ENCODE peak calls at places on chromosomes 5 and 9, in six cellular contexts. One of them, this sample, is unnamed.

GRCh38 chr5:65790371-65791163 is 68.6 kb downstream of the NLN start:
- DNase-seq in psoas muscle: no peak
- DNase-seq in naive thymus-derived CD8-positive, alpha-beta T cell: no peak
- DNase-seq in kidney glomerular epithelial cell: no peak
- DNase-seq in ELR: no peak
- DNase-seq in activated effector memory CD4-positive, alpha-beta T cell treated with anti-CD3 and anti-CD28 coated beads, Interleukin-2, amount 50 U/mL, for 16 hours: peak
- DNase-seq in this sample: no peak

GRCh38 chr5:96876292-96876850 is at the start of gene ERAP2:
- DNase-seq in kidney glomerular epithelial cell: peak
- DNase-seq in ELR: peak
- DNase-seq in naive thymus-derived CD8-positive, alpha-beta T cell: peak
- DNase-seq in psoas muscle: no peak
- DNase-seq in activated effector memory CD4-positive, alpha-beta T cell treated with anti-CD3 and anti-CD28 coated beads, Interleukin-2, amount 50 U/mL, for 16 hours: no peak
- DNase-seq in this sample: no peak

GRCh38 chr9:82586918-82587356 is 476.0 kb downstream of the RASEF start:
- DNase-seq in naive thymus-derived CD8-positive, alpha-beta T cell: no peak
- DNase-seq in kidney glomerular epithelial cell: no peak
- DNase-seq in psoas muscle: no peak
- DNase-seq in ELR: no peak
- DNase-seq in activated effector memory CD4-positive, alpha-beta T cell treated with anti-CD3 and anti-CD28 coated beads, Interleukin-2, amount 50 U/mL, for 16 hours: no peak
- DNase-seq in this sample: no peak

GRCh38 chr9:100474082-100474949 is 1.4 kb downstream of the TMEFF1 start:
- DNase-seq in kidney glomerular epithelial cell: no peak
- DNase-seq in activated effector memory CD4-positive, alpha-beta T cell treated with anti-CD3 and anti-CD28 coated beads, Interleukin-2, amount 50 U/mL, for 16 hours: no peak
- DNase-seq in ELR: peak
- DNase-seq in psoas muscle: no peak
- DNase-seq in naive thymus-derived CD8-positive, alpha-beta T cell: no peak
- DNase-seq in this sample: peak

GRCh38 chr9:92638621-92639101 is 31.3 kb downstream of the IPPK start:
- DNase-seq in kidney glomerular epithelial cell: no peak
- DNase-seq in activated effector memory CD4-positive, alpha-beta T cell treated with anti-CD3 and anti-CD28 coated beads, Interleukin-2, amount 50 U/mL, for 16 hours: no peak
- DNase-seq in naive thymus-derived CD8-positive, alpha-beta T cell: no peak
- DNase-seq in psoas muscle: no peak
- DNase-seq in ELR: no peak
- DNase-seq in this sample: peak

GRCh38 chr9:91676042-91676441 is 252.4 kb upstream of the NFIL3 start:
- DNase-seq in kidney glomerular epithelial cell: no peak
- DNase-seq in naive thymus-derived CD8-positive, alpha-beta T cell: no peak
- DNase-seq in ELR: peak
- DNase-seq in psoas muscle: no peak
- DNase-seq in activated effector memory CD4-positive, alpha-beta T cell treated with anti-CD3 and anti-CD28 coated beads, Interleukin-2, amount 50 U/mL, for 16 hours: no peak
- DNase-seq in this sample: no peak

GRCh38 chr9:98998441-98999151 is 54.9 kb downstream of the COL15A1 start:
- DNase-seq in psoas muscle: peak
- DNase-seq in activated effector memory CD4-positive, alpha-beta T cell treated with anti-CD3 and anti-CD28 coated beads, Interleukin-2, amount 50 U/mL, for 16 hours: peak
- DNase-seq in kidney glomerular epithelial cell: no peak
- DNase-seq in ELR: peak
- DNase-seq in naive thymus-derived CD8-positive, alpha-beta T cell: peak
- DNase-seq in this sample: peak

GRCh38 chr5:151911011-151911410 is 13.6 kb downstream of the GLRA1 start:
- DNase-seq in kidney glomerular epithelial cell: no peak
- DNase-seq in activated effector memory CD4-positive, alpha-beta T cell treated with anti-CD3 and anti-CD28 coated beads, Interleukin-2, amount 50 U/mL, for 16 hours: no peak
- DNase-seq in ELR: no peak
- DNase-seq in psoas muscle: no peak
- DNase-seq in naive thymus-derived CD8-positive, alpha-beta T cell: no peak
- DNase-seq in this sample: no peak

GRCh38 chr5:137022043-137022442 is 477.1 kb downstream of the SPOCK1 start:
- DNase-seq in naive thymus-derived CD8-positive, alpha-beta T cell: no peak
- DNase-seq in kidney glomerular epithelial cell: no peak
- DNase-seq in activated effector memory CD4-positive, alpha-beta T cell treated with anti-CD3 and anti-CD28 coated beads, Interleukin-2, amount 50 U/mL, for 16 hours: no peak
- DNase-seq in psoas muscle: no peak
- DNase-seq in ELR: no peak
- DNase-seq in this sample: no peak

GRCh38 chr9:18327106-18327505 is 146.8 kb upstream of the ADAMTSL1 start:
- DNase-seq in psoas muscle: no peak
- DNase-seq in naive thymus-derived CD8-positive, alpha-beta T cell: no peak
- DNase-seq in ELR: peak
- DNase-seq in activated effector memory CD4-positive, alpha-beta T cell treated with anti-CD3 and anti-CD28 coated beads, Interleukin-2, amount 50 U/mL, for 16 hours: no peak
- DNase-seq in kidney glomerular epithelial cell: no peak
- DNase-seq in this sample: no peak

GRCh38 chr9:20513126-20513913 is 109.0 kb downstream of the MLLT3 start:
- DNase-seq in activated effector memory CD4-positive, alpha-beta T cell treated with anti-CD3 and anti-CD28 coated beads, Interleukin-2, amount 50 U/mL, for 16 hours: no peak
- DNase-seq in naive thymus-derived CD8-positive, alpha-beta T cell: no peak
- DNase-seq in ELR: peak
- DNase-seq in kidney glomerular epithelial cell: no peak
- DNase-seq in psoas muscle: no peak
- DNase-seq in this sample: no peak

GRCh38 chr9:438961-439768 is 224.5 kb downstream of the DOCK8 start:
- DNase-seq in activated effector memory CD4-positive, alpha-beta T cell treated with anti-CD3 and anti-CD28 coated beads, Interleukin-2, amount 50 U/mL, for 16 hours: no peak
- DNase-seq in psoas muscle: peak
- DNase-seq in naive thymus-derived CD8-positive, alpha-beta T cell: no peak
- DNase-seq in kidney glomerular epithelial cell: peak
- DNase-seq in ELR: no peak
- DNase-seq in this sample: no peak

GRCh38 chr5:141941779-141942178 is 16.2 kb downstream of the PCDH12 start:
- DNase-seq in kidney glomerular epithelial cell: no peak
- DNase-seq in activated effector memory CD4-positive, alpha-beta T cell treated with anti-CD3 and anti-CD28 coated beads, Interleukin-2, amount 50 U/mL, for 16 hours: no peak
- DNase-seq in ELR: no peak
- DNase-seq in naive thymus-derived CD8-positive, alpha-beta T cell: no peak
- DNase-seq in psoas muscle: no peak
- DNase-seq in this sample: no peak

GRCh38 chr9:22157831-22158230 is 148.7 kb upstream of the CDKN2B start:
- DNase-seq in activated effector memory CD4-positive, alpha-beta T cell treated with anti-CD3 and anti-CD28 coated beads, Interleukin-2, amount 50 U/mL, for 16 hours: no peak
- DNase-seq in naive thymus-derived CD8-positive, alpha-beta T cell: no peak
- DNase-seq in kidney glomerular epithelial cell: no peak
- DNase-seq in ELR: no peak
- DNase-seq in psoas muscle: no peak
- DNase-seq in this sample: no peak

GRCh38 chr5:141636413-141637265 is at the start of the genes HDAC3 and RELL2:
- DNase-seq in kidney glomerular epithelial cell: peak
- DNase-seq in naive thymus-derived CD8-positive, alpha-beta T cell: peak
- DNase-seq in ELR: peak
- DNase-seq in activated effector memory CD4-positive, alpha-beta T cell treated with anti-CD3 and anti-CD28 coated beads, Interleukin-2, amount 50 U/mL, for 16 hours: peak
- DNase-seq in psoas muscle: peak
- DNase-seq in this sample: peak

GRCh38 chr9:115276621-115277020 is 158.7 kb upstream of the TNC start:
- DNase-seq in naive thymus-derived CD8-positive, alpha-beta T cell: no peak
- DNase-seq in kidney glomerular epithelial cell: peak
- DNase-seq in activated effector memory CD4-positive, alpha-beta T cell treated with anti-CD3 and anti-CD28 coated beads, Interleukin-2, amount 50 U/mL, for 16 hours: no peak
- DNase-seq in psoas muscle: no peak
- DNase-seq in ELR: peak
- DNase-seq in this sample: no peak

GRCh38 chr9:92671323-92671722 is 1.4 kb upstream of the IPPK start:
- DNase-seq in psoas muscle: no peak
- DNase-seq in kidney glomerular epithelial cell: no peak
- DNase-seq in activated effector memory CD4-positive, alpha-beta T cell treated with anti-CD3 and anti-CD28 coated beads, Interleukin-2, amount 50 U/mL, for 16 hours: peak
- DNase-seq in ELR: peak
- DNase-seq in naive thymus-derived CD8-positive, alpha-beta T cell: no peak
- DNase-seq in this sample: peak

GRCh38 chr5:139207302-139208000 is 9.3 kb upstream of the SIL1 start:
- DNase-seq in activated effector memory CD4-positive, alpha-beta T cell treated with anti-CD3 and anti-CD28 coated beads, Interleukin-2, amount 50 U/mL, for 16 hours: no peak
- DNase-seq in ELR: no peak
- DNase-seq in kidney glomerular epithelial cell: no peak
- DNase-seq in naive thymus-derived CD8-positive, alpha-beta T cell: no peak
- DNase-seq in psoas muscle: no peak
- DNase-seq in this sample: no peak

GRCh38 chr5:112996830-112997374 is 20.3 kb downstream of the DCP2 start:
- DNase-seq in naive thymus-derived CD8-positive, alpha-beta T cell: no peak
- DNase-seq in activated effector memory CD4-positive, alpha-beta T cell treated with anti-CD3 and anti-CD28 coated beads, Interleukin-2, amount 50 U/mL, for 16 hours: no peak
- DNase-seq in psoas muscle: no peak
- DNase-seq in ELR: peak
- DNase-seq in kidney glomerular epithelial cell: no peak
- DNase-seq in this sample: no peak

GRCh38 chr9:115036691-115037090 is 81.3 kb downstream of the TNC start:
- DNase-seq in kidney glomerular epithelial cell: no peak
- DNase-seq in activated effector memory CD4-positive, alpha-beta T cell treated with anti-CD3 and anti-CD28 coated beads, Interleukin-2, amount 50 U/mL, for 16 hours: no peak
- DNase-seq in psoas muscle: no peak
- DNase-seq in ELR: no peak
- DNase-seq in naive thymus-derived CD8-positive, alpha-beta T cell: no peak
- DNase-seq in this sample: no peak

GRCh38 chr9:132663120-132663519 is 6.7 kb downstream of the DDX31 start:
- DNase-seq in psoas muscle: no peak
- DNase-seq in ELR: no peak
- DNase-seq in activated effector memory CD4-positive, alpha-beta T cell treated with anti-CD3 and anti-CD28 coated beads, Interleukin-2, amount 50 U/mL, for 16 hours: no peak
- DNase-seq in kidney glomerular epithelial cell: no peak
- DNase-seq in naive thymus-derived CD8-positive, alpha-beta T cell: no peak
- DNase-seq in this sample: no peak

GRCh38 chr5:96902876-96903275 is 26.6 kb downstream of the ERAP2 start:
- DNase-seq in kidney glomerular epithelial cell: no peak
- DNase-seq in naive thymus-derived CD8-positive, alpha-beta T cell: no peak
- DNase-seq in ELR: peak
- DNase-seq in activated effector memory CD4-positive, alpha-beta T cell treated with anti-CD3 and anti-CD28 coated beads, Interleukin-2, amount 50 U/mL, for 16 hours: no peak
- DNase-seq in psoas muscle: no peak
- DNase-seq in this sample: no peak

GRCh38 chr5:88680253-88681132 is 202.5 kb downstream of the MEF2C start:
- DNase-seq in psoas muscle: peak
- DNase-seq in kidney glomerular epithelial cell: peak
- DNase-seq in naive thymus-derived CD8-positive, alpha-beta T cell: peak
- DNase-seq in activated effector memory CD4-positive, alpha-beta T cell treated with anti-CD3 and anti-CD28 coated beads, Interleukin-2, amount 50 U/mL, for 16 hours: peak
- DNase-seq in ELR: peak
- DNase-seq in this sample: peak

GRCh38 chr5:172421-172820 is 18.9 kb upstream of the LRRC14B start:
- DNase-seq in ELR: no peak
- DNase-seq in naive thymus-derived CD8-positive, alpha-beta T cell: no peak
- DNase-seq in activated effector memory CD4-positive, alpha-beta T cell treated with anti-CD3 and anti-CD28 coated beads, Interleukin-2, amount 50 U/mL, for 16 hours: peak
- DNase-seq in psoas muscle: peak
- DNase-seq in kidney glomerular epithelial cell: no peak
- DNase-seq in this sample: no peak

GRCh38 chr5:83197326-83197725 is 120.0 kb downstream of the XRCC4 start:
- DNase-seq in ELR: no peak
- DNase-seq in naive thymus-derived CD8-positive, alpha-beta T cell: no peak
- DNase-seq in psoas muscle: no peak
- DNase-seq in kidney glomerular epithelial cell: no peak
- DNase-seq in activated effector memory CD4-positive, alpha-beta T cell treated with anti-CD3 and anti-CD28 coated beads, Interleukin-2, amount 50 U/mL, for 16 hours: no peak
- DNase-seq in this sample: no peak

GRCh38 chr9:2967779-2968178 is 123.9 kb upstream of the PUM3 start:
- DNase-seq in ELR: peak
- DNase-seq in naive thymus-derived CD8-positive, alpha-beta T cell: no peak
- DNase-seq in kidney glomerular epithelial cell: no peak
- DNase-seq in activated effector memory CD4-positive, alpha-beta T cell treated with anti-CD3 and anti-CD28 coated beads, Interleukin-2, amount 50 U/mL, for 16 hours: no peak
- DNase-seq in psoas muscle: no peak
- DNase-seq in this sample: no peak

GRCh38 chr9:99371376-99371775 is 149.3 kb downstream of the SEC61B start:
- DNase-seq in psoas muscle: no peak
- DNase-seq in ELR: no peak
- DNase-seq in kidney glomerular epithelial cell: no peak
- DNase-seq in activated effector memory CD4-positive, alpha-beta T cell treated with anti-CD3 and anti-CD28 coated beads, Interleukin-2, amount 50 U/mL, for 16 hours: no peak
- DNase-seq in naive thymus-derived CD8-positive, alpha-beta T cell: no peak
- DNase-seq in this sample: no peak

GRCh38 chr5:146877783-146878470 is 630 bp downstream of the PPP2R2B start:
- DNase-seq in psoas muscle: peak
- DNase-seq in naive thymus-derived CD8-positive, alpha-beta T cell: peak
- DNase-seq in ELR: no peak
- DNase-seq in activated effector memory CD4-positive, alpha-beta T cell treated with anti-CD3 and anti-CD28 coated beads, Interleukin-2, amount 50 U/mL, for 16 hours: peak
- DNase-seq in kidney glomerular epithelial cell: peak
- DNase-seq in this sample: no peak

GRCh38 chr5:54993318-54993717 is 7.9 kb upstream of the ESM1 start:
- DNase-seq in activated effector memory CD4-positive, alpha-beta T cell treated with anti-CD3 and anti-CD28 coated beads, Interleukin-2, amount 50 U/mL, for 16 hours: no peak
- DNase-seq in kidney glomerular epithelial cell: no peak
- DNase-seq in ELR: no peak
- DNase-seq in naive thymus-derived CD8-positive, alpha-beta T cell: no peak
- DNase-seq in psoas muscle: no peak
- DNase-seq in this sample: no peak

GRCh38 chr5:131110256-131110594 is 54.8 kb downstream of the HINT1 start:
- DNase-seq in psoas muscle: no peak
- DNase-seq in activated effector memory CD4-positive, alpha-beta T cell treated with anti-CD3 and anti-CD28 coated beads, Interleukin-2, amount 50 U/mL, for 16 hours: no peak
- DNase-seq in kidney glomerular epithelial cell: no peak
- DNase-seq in ELR: no peak
- DNase-seq in naive thymus-derived CD8-positive, alpha-beta T cell: no peak
- DNase-seq in this sample: no peak

GRCh38 chr5:158701406-158702177 is 398.1 kb downstream of the EBF1 start:
- DNase-seq in naive thymus-derived CD8-positive, alpha-beta T cell: no peak
- DNase-seq in kidney glomerular epithelial cell: peak
- DNase-seq in activated effector memory CD4-positive, alpha-beta T cell treated with anti-CD3 and anti-CD28 coated beads, Interleukin-2, amount 50 U/mL, for 16 hours: no peak
- DNase-seq in ELR: peak
- DNase-seq in psoas muscle: no peak
- DNase-seq in this sample: no peak

GRCh38 chr9:17813798-17814197 is 234.9 kb downstream of the SH3GL2 start:
- DNase-seq in kidney glomerular epithelial cell: no peak
- DNase-seq in ELR: no peak
- DNase-seq in psoas muscle: no peak
- DNase-seq in activated effector memory CD4-positive, alpha-beta T cell treated with anti-CD3 and anti-CD28 coated beads, Interleukin-2, amount 50 U/mL, for 16 hours: no peak
- DNase-seq in naive thymus-derived CD8-positive, alpha-beta T cell: no peak
- DNase-seq in this sample: no peak

GRCh38 chr5:135332519-135333150 is 66.4 kb downstream of the MACROH2A1 start:
- DNase-seq in psoas muscle: no peak
- DNase-seq in ELR: peak
- DNase-seq in kidney glomerular epithelial cell: peak
- DNase-seq in activated effector memory CD4-positive, alpha-beta T cell treated with anti-CD3 and anti-CD28 coated beads, Interleukin-2, amount 50 U/mL, for 16 hours: no peak
- DNase-seq in naive thymus-derived CD8-positive, alpha-beta T cell: peak
- DNase-seq in this sample: no peak

GRCh38 chr9:133114451-133114885 is 6.6 kb downstream of the RALGDS start:
- DNase-seq in naive thymus-derived CD8-positive, alpha-beta T cell: no peak
- DNase-seq in ELR: peak
- DNase-seq in activated effector memory CD4-positive, alpha-beta T cell treated with anti-CD3 and anti-CD28 coated beads, Interleukin-2, amount 50 U/mL, for 16 hours: no peak
- DNase-seq in kidney glomerular epithelial cell: no peak
- DNase-seq in psoas muscle: peak
- DNase-seq in this sample: no peak

GRCh38 chr9:122056484-122056883 is 36.6 kb downstream of the TTLL11 start:
- DNase-seq in activated effector memory CD4-positive, alpha-beta T cell treated with anti-CD3 and anti-CD28 coated beads, Interleukin-2, amount 50 U/mL, for 16 hours: no peak
- DNase-seq in ELR: peak
- DNase-seq in psoas muscle: no peak
- DNase-seq in naive thymus-derived CD8-positive, alpha-beta T cell: no peak
- DNase-seq in kidney glomerular epithelial cell: no peak
- DNase-seq in this sample: no peak

GRCh38 chr9:89743576-89744254 is 138.9 kb downstream of the GADD45G start:
- DNase-seq in activated effector memory CD4-positive, alpha-beta T cell treated with anti-CD3 and anti-CD28 coated beads, Interleukin-2, amount 50 U/mL, for 16 hours: peak
- DNase-seq in kidney glomerular epithelial cell: no peak
- DNase-seq in psoas muscle: no peak
- DNase-seq in naive thymus-derived CD8-positive, alpha-beta T cell: peak
- DNase-seq in ELR: no peak
- DNase-seq in this sample: no peak

GRCh38 chr9:129558551-129559505 is 62.1 kb downstream of the C9orf50 start:
- DNase-seq in naive thymus-derived CD8-positive, alpha-beta T cell: no peak
- DNase-seq in ELR: no peak
- DNase-seq in kidney glomerular epithelial cell: peak
- DNase-seq in activated effector memory CD4-positive, alpha-beta T cell treated with anti-CD3 and anti-CD28 coated beads, Interleukin-2, amount 50 U/mL, for 16 hours: no peak
- DNase-seq in psoas muscle: no peak
- DNase-seq in this sample: no peak

GRCh38 chr5:66739923-66740322 is 143.7 kb downstream of the MAST4 start:
- DNase-seq in naive thymus-derived CD8-positive, alpha-beta T cell: no peak
- DNase-seq in activated effector memory CD4-positive, alpha-beta T cell treated with anti-CD3 and anti-CD28 coated beads, Interleukin-2, amount 50 U/mL, for 16 hours: no peak
- DNase-seq in psoas muscle: no peak
- DNase-seq in kidney glomerular epithelial cell: no peak
- DNase-seq in ELR: no peak
- DNase-seq in this sample: no peak

GRCh38 chr5:141441571-141442170 is 11.4 kb downstream of the PCDHGA12 start:
- DNase-seq in kidney glomerular epithelial cell: no peak
- DNase-seq in naive thymus-derived CD8-positive, alpha-beta T cell: no peak
- DNase-seq in ELR: no peak
- DNase-seq in psoas muscle: no peak
- DNase-seq in activated effector memory CD4-positive, alpha-beta T cell treated with anti-CD3 and anti-CD28 coated beads, Interleukin-2, amount 50 U/mL, for 16 hours: no peak
- DNase-seq in this sample: no peak

This sample was measured in testis.